ENCODE peak calls at places on chromosomes 7 and 10, in seven cellular contexts. One of them, this sample, is unnamed.

GRCh38 chr10:110425684-110426293 is 71.9 kb upstream of the DUSP5 start:
- DNase-seq in sigmoid colon: no peak
- DNase-seq in dorsolateral prefrontal cortex: no peak
- DNase-seq in fibroblast of lung: peak; percentile 95
- DNase-seq in choroid plexus epithelial cell: peak; percentile 98
- DNase-seq in GM23338: no peak
- DNase-seq in HCT116: no peak
- DNase-seq in this sample: peak; percentile 97

GRCh38 chr7:128841171-128841690 is 11.0 kb downstream of the FLNC start:
- DNase-seq in sigmoid colon: no peak
- DNase-seq in dorsolateral prefrontal cortex: no peak
- DNase-seq in fibroblast of lung: no peak
- DNase-seq in choroid plexus epithelial cell: no peak
- DNase-seq in GM23338: no peak
- DNase-seq in HCT116: no peak
- DNase-seq in this sample: no peak

GRCh38 chr7:522071-522937 is 2.7 kb upstream of the PDGFA start:
- DNase-seq in sigmoid colon: no peak
- DNase-seq in dorsolateral prefrontal cortex: peak; percentile 53
- DNase-seq in fibroblast of lung: peak; percentile 29
- DNase-seq in choroid plexus epithelial cell: peak; percentile 54
- DNase-seq in GM23338: peak; percentile 55
- DNase-seq in HCT116: no peak
- DNase-seq in this sample: peak; percentile 31

GRCh38 chr7:118496138-118496644 is 271.7 kb downstream of the ANKRD7 start:
- DNase-seq in sigmoid colon: no peak
- DNase-seq in dorsolateral prefrontal cortex: no peak
- DNase-seq in fibroblast of lung: no peak
- DNase-seq in choroid plexus epithelial cell: no peak
- DNase-seq in GM23338: no peak
- DNase-seq in HCT116: no peak
- DNase-seq in this sample: no peak

GRCh38 chr7:127654404-127655392 is 2.7 kb downstream of the SND1 start:
- DNase-seq in sigmoid colon: no peak
- DNase-seq in dorsolateral prefrontal cortex: no peak
- DNase-seq in fibroblast of lung: peak; percentile 16
- DNase-seq in choroid plexus epithelial cell: peak; percentile 31
- DNase-seq in GM23338: no peak
- DNase-seq in HCT116: no peak
- DNase-seq in this sample: no peak

GRCh38 chr10:130652544-130652943 is 516.4 kb downstream of the GLRX3 start:
- DNase-seq in sigmoid colon: no peak
- DNase-seq in dorsolateral prefrontal cortex: no peak
- DNase-seq in fibroblast of lung: no peak
- DNase-seq in choroid plexus epithelial cell: peak; percentile 17
- DNase-seq in GM23338: no peak
- DNase-seq in HCT116: no peak
- DNase-seq in this sample: no peak

GRCh38 chr7:98091061-98091460 is 15.6 kb upstream of the LMTK2 start:
- DNase-seq in sigmoid colon: no peak
- DNase-seq in dorsolateral prefrontal cortex: no peak
- DNase-seq in fibroblast of lung: no peak
- DNase-seq in choroid plexus epithelial cell: no peak
- DNase-seq in GM23338: no peak
- DNase-seq in HCT116: no peak
- DNase-seq in this sample: no peak

GRCh38 chr7:155796381-155797261 is 15.6 kb downstream of the SHH start:
- DNase-seq in sigmoid colon: no peak
- DNase-seq in dorsolateral prefrontal cortex: peak; percentile 52
- DNase-seq in fibroblast of lung: no peak
- DNase-seq in choroid plexus epithelial cell: peak; percentile 51
- DNase-seq in GM23338: peak; percentile 68
- DNase-seq in HCT116: no peak
- DNase-seq in this sample: no peak

GRCh38 chr7:116093516-116094301 is 63.1 kb upstream of the TFEC start:
- DNase-seq in sigmoid colon: no peak
- DNase-seq in dorsolateral prefrontal cortex: no peak
- DNase-seq in fibroblast of lung: no peak
- DNase-seq in choroid plexus epithelial cell: no peak
- DNase-seq in GM23338: no peak
- DNase-seq in HCT116: no peak
- DNase-seq in this sample: no peak

GRCh38 chr10:89637108-89637507 is 7.9 kb downstream of the PANK1 start:
- DNase-seq in sigmoid colon: no peak
- DNase-seq in dorsolateral prefrontal cortex: no peak
- DNase-seq in fibroblast of lung: no peak
- DNase-seq in choroid plexus epithelial cell: no peak
- DNase-seq in GM23338: no peak
- DNase-seq in HCT116: no peak
- DNase-seq in this sample: no peak

GRCh38 chr10:22986771-22987542 is 59.1 kb downstream of the ARMC3 start:
- DNase-seq in sigmoid colon: no peak
- DNase-seq in dorsolateral prefrontal cortex: no peak
- DNase-seq in fibroblast of lung: peak; percentile 73
- DNase-seq in choroid plexus epithelial cell: peak; percentile 70
- DNase-seq in GM23338: peak; percentile 47
- DNase-seq in HCT116: peak; percentile 21
- DNase-seq in this sample: peak; percentile 44

GRCh38 chr10:119005377-119006043 is 24.0 kb upstream of the NANOS1 start:
- DNase-seq in sigmoid colon: no peak
- DNase-seq in dorsolateral prefrontal cortex: no peak
- DNase-seq in fibroblast of lung: peak; percentile 43
- DNase-seq in choroid plexus epithelial cell: peak; percentile 46
- DNase-seq in GM23338: no peak
- DNase-seq in HCT116: no peak
- DNase-seq in this sample: no peak

GRCh38 chr10:77873558-77874380 is 52.8 kb downstream of the DLG5 start:
- DNase-seq in sigmoid colon: peak; percentile 91
- DNase-seq in dorsolateral prefrontal cortex: no peak
- DNase-seq in fibroblast of lung: peak; percentile 13
- DNase-seq in choroid plexus epithelial cell: peak; percentile 63
- DNase-seq in GM23338: no peak
- DNase-seq in HCT116: peak; percentile 73
- DNase-seq in this sample: peak; percentile 68

GRCh38 chr10:20443094-20443493 is 454.0 kb downstream of the NEBL start:
- DNase-seq in sigmoid colon: no peak
- DNase-seq in dorsolateral prefrontal cortex: no peak
- DNase-seq in fibroblast of lung: no peak
- DNase-seq in choroid plexus epithelial cell: no peak
- DNase-seq in GM23338: peak; percentile 18
- DNase-seq in HCT116: no peak
- DNase-seq in this sample: no peak

GRCh38 chr7:55977831-55978230 is 13.4 kb downstream of the NIPSNAP2 start:
- DNase-seq in sigmoid colon: no peak
- DNase-seq in dorsolateral prefrontal cortex: peak; percentile 60
- DNase-seq in fibroblast of lung: peak; percentile 17
- DNase-seq in choroid plexus epithelial cell: peak; percentile 84
- DNase-seq in GM23338: no peak
- DNase-seq in HCT116: no peak
- DNase-seq in this sample: peak; percentile 87

GRCh38 chr10:74991435-74991834 is 120.0 kb upstream of the SAMD8 start:
- DNase-seq in sigmoid colon: no peak
- DNase-seq in dorsolateral prefrontal cortex: no peak
- DNase-seq in fibroblast of lung: peak; percentile 20
- DNase-seq in choroid plexus epithelial cell: peak; percentile 29
- DNase-seq in GM23338: peak; percentile 74
- DNase-seq in HCT116: peak; percentile 50
- DNase-seq in this sample: no peak

GRCh38 chr7:31853380-31853779 is 166.4 kb downstream of the PPP1R17 start:
- DNase-seq in sigmoid colon: no peak
- DNase-seq in dorsolateral prefrontal cortex: no peak
- DNase-seq in fibroblast of lung: no peak
- DNase-seq in choroid plexus epithelial cell: no peak
- DNase-seq in GM23338: no peak
- DNase-seq in HCT116: no peak
- DNase-seq in this sample: peak; percentile 35

GRCh38 chr7:74193054-74193453 is 16.8 kb upstream of the LAT2 start:
- DNase-seq in sigmoid colon: peak; percentile 39
- DNase-seq in dorsolateral prefrontal cortex: no peak
- DNase-seq in fibroblast of lung: no peak
- DNase-seq in choroid plexus epithelial cell: no peak
- DNase-seq in GM23338: no peak
- DNase-seq in HCT116: no peak
- DNase-seq in this sample: no peak

GRCh38 chr7:105245398-105246099 is 143.2 kb downstream of the SRPK2 start:
- DNase-seq in sigmoid colon: no peak
- DNase-seq in dorsolateral prefrontal cortex: no peak
- DNase-seq in fibroblast of lung: peak; percentile 9
- DNase-seq in choroid plexus epithelial cell: no peak
- DNase-seq in GM23338: no peak
- DNase-seq in HCT116: no peak
- DNase-seq in this sample: no peak

GRCh38 chr10:62082270-62082669 is 180.8 kb downstream of the ARID5B start:
- DNase-seq in sigmoid colon: no peak
- DNase-seq in dorsolateral prefrontal cortex: no peak
- DNase-seq in fibroblast of lung: no peak
- DNase-seq in choroid plexus epithelial cell: no peak
- DNase-seq in GM23338: no peak
- DNase-seq in HCT116: no peak
- DNase-seq in this sample: no peak

GRCh38 chr7:79137942-79138341 is 315.5 kb downstream of the MAGI2 start:
- DNase-seq in sigmoid colon: no peak
- DNase-seq in dorsolateral prefrontal cortex: no peak
- DNase-seq in fibroblast of lung: peak; percentile 75
- DNase-seq in choroid plexus epithelial cell: peak; percentile 79
- DNase-seq in GM23338: no peak
- DNase-seq in HCT116: no peak
- DNase-seq in this sample: peak; percentile 58

GRCh38 chr7:2604608-2605174 is 27.1 kb upstream of the TTYH3 start:
- DNase-seq in sigmoid colon: no peak
- DNase-seq in dorsolateral prefrontal cortex: no peak
- DNase-seq in fibroblast of lung: no peak
- DNase-seq in choroid plexus epithelial cell: no peak
- DNase-seq in GM23338: no peak
- DNase-seq in HCT116: no peak
- DNase-seq in this sample: no peak

GRCh38 chr10:18224626-18225445 is 84.6 kb downstream of the CACNB2 start:
- DNase-seq in sigmoid colon: peak; percentile 78
- DNase-seq in dorsolateral prefrontal cortex: no peak
- DNase-seq in fibroblast of lung: peak; percentile 30
- DNase-seq in choroid plexus epithelial cell: no peak
- DNase-seq in GM23338: peak; percentile 52
- DNase-seq in HCT116: no peak
- DNase-seq in this sample: no peak

GRCh38 chr7:24715661-24716479 is 41.4 kb downstream of the GSDME start:
- DNase-seq in sigmoid colon: no peak
- DNase-seq in dorsolateral prefrontal cortex: peak; percentile 46
- DNase-seq in fibroblast of lung: peak; percentile 54
- DNase-seq in choroid plexus epithelial cell: peak; percentile 67
- DNase-seq in GM23338: peak; percentile 81
- DNase-seq in HCT116: peak; percentile 22
- DNase-seq in this sample: peak; percentile 44

GRCh38 chr7:44705434-44705833 is 43.2 kb upstream of the ZMIZ2 start:
- DNase-seq in sigmoid colon: no peak
- DNase-seq in dorsolateral prefrontal cortex: no peak
- DNase-seq in fibroblast of lung: no peak
- DNase-seq in choroid plexus epithelial cell: no peak
- DNase-seq in GM23338: no peak
- DNase-seq in HCT116: no peak
- DNase-seq in this sample: no peak
- H3K4me3 ChIP-seq in sigmoid colon: no peak overlapping the region
- H3K4me3 ChIP-seq in dorsolateral prefrontal cortex: no peak overlapping the region
- H3K4me3 ChIP-seq in fibroblast of lung: no peak overlapping the region
- H3K4me3 ChIP-seq in choroid plexus epithelial cell: no peak overlapping the region
- H3K4me3 ChIP-seq in GM23338: no peak overlapping the region
- H3K4me3 ChIP-seq in HCT116: no peak overlapping the region
- H3K4me3 ChIP-seq in this sample: no peak overlapping the region

GRCh38 chr7:90064370-90064769 is 89.9 kb upstream of the STEAP1 start:
- DNase-seq in sigmoid colon: no peak
- DNase-seq in dorsolateral prefrontal cortex: no peak
- DNase-seq in fibroblast of lung: no peak
- DNase-seq in choroid plexus epithelial cell: no peak
- DNase-seq in GM23338: no peak
- DNase-seq in HCT116: no peak
- DNase-seq in this sample: no peak

DNA sequence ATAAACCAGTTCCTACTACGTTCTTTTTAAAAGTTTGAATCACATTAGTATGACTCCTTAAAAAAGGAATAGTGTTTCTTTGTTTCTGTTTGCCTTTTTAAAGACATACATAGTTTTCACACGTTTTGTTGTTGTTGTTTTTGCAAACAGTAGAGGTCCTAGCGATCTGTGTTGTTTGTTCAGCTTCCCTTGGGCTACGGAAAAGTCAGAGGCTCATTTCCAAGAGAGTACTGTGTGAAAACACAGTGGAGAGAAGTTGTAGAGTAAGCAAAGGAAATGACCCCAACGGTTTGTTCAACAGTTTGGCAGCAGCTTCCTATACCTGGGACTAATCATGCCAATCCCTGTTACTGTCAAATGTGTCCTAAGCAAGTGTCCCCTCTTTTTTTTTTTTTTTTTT is 87.1 kb upstream of the STEAP1 start:
- DNase-seq in sigmoid colon: no peak
- DNase-seq in dorsolateral prefrontal cortex: no peak
- DNase-seq in fibroblast of lung: no peak
- DNase-seq in choroid plexus epithelial cell: no peak
- DNase-seq in GM23338: peak; percentile 8
- DNase-seq in HCT116: no peak
- DNase-seq in this sample: no peak
- TF ChIP-seq CTCF in sigmoid colon: no peak
- TF ChIP-seq CTCF in dorsolateral prefrontal cortex: no peak
- TF ChIP-seq CTCF in fibroblast of lung: no peak
- TF ChIP-seq CTCF in choroid plexus epithelial cell: no peak
- TF ChIP-seq CTCF in GM23338: no peak
- TF ChIP-seq CTCF in HCT116: no peak
- TF ChIP-seq CTCF in this sample: no peak

DNA sequence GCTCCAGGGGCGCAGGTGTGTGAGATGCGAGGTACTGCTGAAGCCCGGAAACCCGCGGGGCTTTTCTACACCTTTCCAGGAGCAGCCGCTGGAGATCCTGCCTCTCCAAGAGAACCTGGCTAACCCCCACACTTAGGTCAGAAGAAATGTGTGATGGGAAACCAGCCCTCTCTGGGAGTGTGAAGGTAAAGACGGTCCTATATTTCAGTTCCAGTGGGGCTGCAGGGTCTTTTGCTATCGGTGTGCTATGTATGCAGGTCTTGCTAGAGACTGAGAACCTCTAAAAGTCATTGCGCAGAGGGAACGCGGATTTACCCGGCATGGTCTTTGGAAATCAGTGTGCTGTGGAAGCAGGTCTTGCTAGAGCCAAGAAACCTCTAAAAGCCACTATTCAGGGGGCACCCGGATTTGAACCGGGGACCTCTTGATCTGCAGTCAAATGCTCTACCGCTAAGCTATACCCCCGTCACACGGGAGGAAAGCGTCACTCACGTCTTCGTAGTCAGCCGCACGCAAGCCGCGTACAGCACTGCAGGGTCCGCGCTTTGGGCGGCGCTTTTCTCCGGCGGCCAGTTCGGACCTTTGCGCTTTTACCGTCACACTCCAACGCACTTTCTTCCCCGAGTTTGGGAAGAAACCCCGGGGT is 46.0 kb downstream of the ZNF777 start:
- DNase-seq in sigmoid colon: peak; percentile 87
- DNase-seq in dorsolateral prefrontal cortex: peak; percentile 72
- DNase-seq in fibroblast of lung: peak; percentile 80
- DNase-seq in choroid plexus epithelial cell: peak; percentile 82
- DNase-seq in GM23338: peak; percentile 90
- DNase-seq in HCT116: no peak
- DNase-seq in this sample: peak; percentile 65
- H3K4me3 ChIP-seq in sigmoid colon: peak overlapping the region; percentile 32
- H3K4me3 ChIP-seq in dorsolateral prefrontal cortex: peak overlapping the region; percentile 44
- H3K4me3 ChIP-seq in fibroblast of lung: peak overlapping the region; percentile 4
- H3K4me3 ChIP-seq in choroid plexus epithelial cell: peak overlapping the region; percentile 52
- H3K4me3 ChIP-seq in GM23338: peak overlapping the region; percentile 65
- H3K4me3 ChIP-seq in HCT116: no peak overlapping the region
- H3K4me3 ChIP-seq in this sample: peak overlapping the region; percentile 26

GRCh38 chr10:28541695-28542365 is 8.9 kb downstream of the WAC start:
- DNase-seq in sigmoid colon: no peak
- DNase-seq in dorsolateral prefrontal cortex: no peak
- DNase-seq in fibroblast of lung: no peak
- DNase-seq in choroid plexus epithelial cell: no peak
- DNase-seq in GM23338: no peak
- DNase-seq in HCT116: no peak
- DNase-seq in this sample: no peak
- TF ChIP-seq CTCF in sigmoid colon: no peak
- TF ChIP-seq CTCF in dorsolateral prefrontal cortex: no peak
- TF ChIP-seq CTCF in fibroblast of lung: no peak
- TF ChIP-seq CTCF in choroid plexus epithelial cell: peak; percentile 41
- TF ChIP-seq CTCF in GM23338: no peak
- TF ChIP-seq CTCF in HCT116: peak; percentile 3
- TF ChIP-seq CTCF in this sample: no peak

This sample was measured in AG10803.